ENCODE peak calls at places on chromosomes 2 and 18, in seven cellular contexts. One of them, this sample, is unnamed.

GRCh38 chr2:16167471-16168426 is 227.4 kb downstream of the MYCN start:
- DNase-seq in H7: no peak
- DNase-seq in EH: no peak
- DNase-seq in stimulated activated CD4-positive, alpha-beta T cell treated with anti-CD3 and anti-CD28 coated beads, TNF-alpha, amount 100 ng/mL, for 4 hours: no peak
- DNase-seq in SK-N-DZ: peak; percentile 98
- DNase-seq in ELR: no peak
- DNase-seq in NCI-H2081: no peak
- DNase-seq in this sample: no peak

GRCh38 chr18:79570266-79571201 is 109.1 kb upstream of the CTDP1 start:
- DNase-seq in ELR: peak; percentile 19
- DNase-seq in NCI-H2081: no peak
- DNase-seq in H7: no peak
- DNase-seq in stimulated activated CD4-positive, alpha-beta T cell treated with anti-CD3 and anti-CD28 coated beads, TNF-alpha, amount 100 ng/mL, for 4 hours: no peak
- DNase-seq in SK-N-DZ: no peak
- DNase-seq in EH: peak; percentile 9
- DNase-seq in this sample: peak; percentile 38

GRCh38 chr2:106065268-106065982 is 128.7 kb downstream of the UXS1 start:
- DNase-seq in EH: no peak
- DNase-seq in NCI-H2081: no peak
- DNase-seq in SK-N-DZ: no peak
- DNase-seq in ELR: no peak
- DNase-seq in H7: peak; percentile 84
- DNase-seq in stimulated activated CD4-positive, alpha-beta T cell treated with anti-CD3 and anti-CD28 coated beads, TNF-alpha, amount 100 ng/mL, for 4 hours: no peak
- DNase-seq in this sample: no peak

GRCh38 chr2:234430892-234431291 is 66.0 kb downstream of the ARL4C start:
- DNase-seq in ELR: no peak
- DNase-seq in EH: no peak
- DNase-seq in stimulated activated CD4-positive, alpha-beta T cell treated with anti-CD3 and anti-CD28 coated beads, TNF-alpha, amount 100 ng/mL, for 4 hours: no peak
- DNase-seq in H7: no peak
- DNase-seq in NCI-H2081: no peak
- DNase-seq in SK-N-DZ: no peak
- DNase-seq in this sample: no peak

GRCh38 chr2:29655391-29656086 is 265.8 kb downstream of the ALK start:
- DNase-seq in stimulated activated CD4-positive, alpha-beta T cell treated with anti-CD3 and anti-CD28 coated beads, TNF-alpha, amount 100 ng/mL, for 4 hours: no peak
- DNase-seq in H7: no peak
- DNase-seq in ELR: no peak
- DNase-seq in SK-N-DZ: peak; percentile 93
- DNase-seq in NCI-H2081: no peak
- DNase-seq in EH: no peak
- DNase-seq in this sample: no peak

GRCh38 chr2:50492452-50492851 is 539.5 kb downstream of the NRXN1 start:
- DNase-seq in NCI-H2081: peak; percentile 77
- DNase-seq in ELR: peak; percentile 50
- DNase-seq in H7: peak; percentile 42
- DNase-seq in stimulated activated CD4-positive, alpha-beta T cell treated with anti-CD3 and anti-CD28 coated beads, TNF-alpha, amount 100 ng/mL, for 4 hours: no peak
- DNase-seq in EH: peak; percentile 52
- DNase-seq in SK-N-DZ: peak; percentile 58
- DNase-seq in this sample: peak; percentile 44

GRCh38 chr2:144430722-144431163 is 89.2 kb downstream of the ZEB2 start:
- DNase-seq in H7: no peak
- DNase-seq in ELR: no peak
- DNase-seq in EH: peak; percentile 41
- DNase-seq in SK-N-DZ: peak; percentile 60
- DNase-seq in NCI-H2081: no peak
- DNase-seq in stimulated activated CD4-positive, alpha-beta T cell treated with anti-CD3 and anti-CD28 coated beads, TNF-alpha, amount 100 ng/mL, for 4 hours: no peak
- DNase-seq in this sample: no peak

GRCh38 chr2:41867553-41867952 is 180.3 kb upstream of the PKDCC start:
- DNase-seq in SK-N-DZ: no peak
- DNase-seq in EH: peak; percentile 14
- DNase-seq in ELR: no peak
- DNase-seq in NCI-H2081: no peak
- DNase-seq in H7: no peak
- DNase-seq in stimulated activated CD4-positive, alpha-beta T cell treated with anti-CD3 and anti-CD28 coated beads, TNF-alpha, amount 100 ng/mL, for 4 hours: no peak
- DNase-seq in this sample: no peak

GRCh38 chr2:179622122-179622521 is 239.3 kb downstream of the ZNF385B start:
- DNase-seq in H7: no peak
- DNase-seq in EH: peak; percentile 65
- DNase-seq in SK-N-DZ: no peak
- DNase-seq in ELR: peak; percentile 66
- DNase-seq in stimulated activated CD4-positive, alpha-beta T cell treated with anti-CD3 and anti-CD28 coated beads, TNF-alpha, amount 100 ng/mL, for 4 hours: no peak
- DNase-seq in NCI-H2081: no peak
- DNase-seq in this sample: no peak

GRCh38 chr2:152505495-152505906 is 170.5 kb downstream of the FMNL2 start:
- DNase-seq in H7: no peak
- DNase-seq in stimulated activated CD4-positive, alpha-beta T cell treated with anti-CD3 and anti-CD28 coated beads, TNF-alpha, amount 100 ng/mL, for 4 hours: no peak
- DNase-seq in SK-N-DZ: no peak
- DNase-seq in ELR: peak; percentile 92
- DNase-seq in EH: no peak
- DNase-seq in NCI-H2081: no peak
- DNase-seq in this sample: no peak

GRCh38 chr2:11876436-11876835 is 130.0 kb downstream of the LPIN1 start:
- DNase-seq in NCI-H2081: no peak
- DNase-seq in stimulated activated CD4-positive, alpha-beta T cell treated with anti-CD3 and anti-CD28 coated beads, TNF-alpha, amount 100 ng/mL, for 4 hours: no peak
- DNase-seq in EH: no peak
- DNase-seq in ELR: no peak
- DNase-seq in H7: no peak
- DNase-seq in SK-N-DZ: no peak
- DNase-seq in this sample: no peak

GRCh38 chr2:28956415-28956826 is 24.7 kb upstream of the TOGARAM2 start:
- DNase-seq in NCI-H2081: no peak
- DNase-seq in EH: peak; percentile 65
- DNase-seq in ELR: peak; percentile 79
- DNase-seq in stimulated activated CD4-positive, alpha-beta T cell treated with anti-CD3 and anti-CD28 coated beads, TNF-alpha, amount 100 ng/mL, for 4 hours: peak; percentile 28
- DNase-seq in SK-N-DZ: peak; percentile 47
- DNase-seq in H7: peak; percentile 67
- DNase-seq in this sample: no peak

GRCh38 chr2:138037090-138037489 is 72.8 kb downstream of the HNMT start:
- DNase-seq in SK-N-DZ: peak; percentile 26
- DNase-seq in NCI-H2081: no peak
- DNase-seq in stimulated activated CD4-positive, alpha-beta T cell treated with anti-CD3 and anti-CD28 coated beads, TNF-alpha, amount 100 ng/mL, for 4 hours: no peak
- DNase-seq in ELR: no peak
- DNase-seq in EH: no peak
- DNase-seq in H7: no peak
- DNase-seq in this sample: no peak

GRCh38 chr18:3129053-3129864 is 90.5 kb downstream of the MYOM1 start:
- DNase-seq in stimulated activated CD4-positive, alpha-beta T cell treated with anti-CD3 and anti-CD28 coated beads, TNF-alpha, amount 100 ng/mL, for 4 hours: peak; percentile 64
- DNase-seq in NCI-H2081: no peak
- DNase-seq in H7: peak; percentile 82
- DNase-seq in EH: peak; percentile 77
- DNase-seq in SK-N-DZ: peak; percentile 79
- DNase-seq in ELR: peak; percentile 85
- DNase-seq in this sample: peak; percentile 38

This sample was measured in astrocyte of the cerebellum.